ENCODE peak calls at places on chromosomes 3 and 15, in four cellular contexts. U is fibroblast of pulmonary artery, W is PC-3, J is activated B cell treated with CpG ODN at 0.5 μM for 24 hours. Y is an unnamed sample.
A peak's percentile ranks its signal among the peaks of the same experiment; 100 is the strongest.

GRCh38 chr3:123552095-123552714 is 32.6 kb downstream of the HACD2 start:
- DNase-seq in U (peak; percentile 35), W (peak; percentile 63), J (no peak), Y (no peak)

GRCh38 chr3:47314056-47314764 is 31.5 kb downstream of the KLHL18 start:
- DNase-seq in U (no peak), W (no peak), J (no peak), Y (no peak)

GRCh38 chr3:182909318-182910040 is 70.9 kb downstream of the DCUN1D1 start:
- DNase-seq in U (peak; percentile 42), W (peak; percentile 38), J (no peak), Y (no peak)

GRCh38 chr3:126811530-126811929 is 107.5 kb downstream of the CHCHD6 start:
- DNase-seq in U (peak; percentile 27), W (peak; percentile 38), J (no peak), Y (no peak)

GRCh38 chr3:98587654-98588532 is 5.5 kb downstream of the CPOX start:
- DNase-seq in U (peak; percentile 28), W (peak; percentile 36), J (no peak), Y (no peak)

GRCh38 chr3:180040966-180041365 is 4.2 kb upstream of the PEX5L start:
- DNase-seq in U (no peak), W (peak; percentile 18), J (no peak), Y (no peak)

GRCh38 chr3:76131396-76132153 is 346.2 kb upstream of the ZNF717 start:
- DNase-seq in U (peak; percentile 3), W (peak; percentile 84), J (no peak), Y (no peak)

GRCh38 chr3:54032598-54032997 is 89.8 kb upstream of the CACNA2D3 start:
- DNase-seq in U (no peak), W (no peak), J (no peak), Y (no peak)

GRCh38 chr15:48486228-48486627 is 155.0 kb downstream of the DUT start:
- DNase-seq in U (no peak), W (no peak), J (no peak), Y (no peak)

GRCh38 chr3:179768080-179768479 is 115.2 kb downstream of the USP13 start:
- DNase-seq in U (peak; percentile 68), W (peak; percentile 90), J (no peak), Y (no peak)

GRCh38 chr15:86911022-86911421 is 831.4 kb downstream of the AGBL1 start:
- DNase-seq in U (no peak), W (no peak), J (no peak), Y (no peak)

GRCh38 chr3:37810788-37811187 is 50.9 kb upstream of the CTDSPL start:
- DNase-seq in U (no peak), W (no peak), J (no peak), Y (no peak)

GRCh38 chr15:101499863-101500713 is 10.6 kb upstream of the PCSK6 start:
- DNase-seq in U (no peak), W (peak; percentile 18), J (no peak), Y (peak; percentile 69)

GRCh38 chr3:128922804-128923459 is 43.5 kb downstream of the ACAD9 start:
- DNase-seq in U (no peak), W (no peak), J (no peak), Y (no peak)

GRCh38 chr3:139772539-139773500 is 95.0 kb upstream of the NMNAT3 start:
- DNase-seq in U (peak; percentile 54), W (peak; percentile 47), J (no peak), Y (no peak)
- TF ChIP-seq CTCF in U (no peak), W (no peak), J (no peak), Y (no peak)

DNA sequence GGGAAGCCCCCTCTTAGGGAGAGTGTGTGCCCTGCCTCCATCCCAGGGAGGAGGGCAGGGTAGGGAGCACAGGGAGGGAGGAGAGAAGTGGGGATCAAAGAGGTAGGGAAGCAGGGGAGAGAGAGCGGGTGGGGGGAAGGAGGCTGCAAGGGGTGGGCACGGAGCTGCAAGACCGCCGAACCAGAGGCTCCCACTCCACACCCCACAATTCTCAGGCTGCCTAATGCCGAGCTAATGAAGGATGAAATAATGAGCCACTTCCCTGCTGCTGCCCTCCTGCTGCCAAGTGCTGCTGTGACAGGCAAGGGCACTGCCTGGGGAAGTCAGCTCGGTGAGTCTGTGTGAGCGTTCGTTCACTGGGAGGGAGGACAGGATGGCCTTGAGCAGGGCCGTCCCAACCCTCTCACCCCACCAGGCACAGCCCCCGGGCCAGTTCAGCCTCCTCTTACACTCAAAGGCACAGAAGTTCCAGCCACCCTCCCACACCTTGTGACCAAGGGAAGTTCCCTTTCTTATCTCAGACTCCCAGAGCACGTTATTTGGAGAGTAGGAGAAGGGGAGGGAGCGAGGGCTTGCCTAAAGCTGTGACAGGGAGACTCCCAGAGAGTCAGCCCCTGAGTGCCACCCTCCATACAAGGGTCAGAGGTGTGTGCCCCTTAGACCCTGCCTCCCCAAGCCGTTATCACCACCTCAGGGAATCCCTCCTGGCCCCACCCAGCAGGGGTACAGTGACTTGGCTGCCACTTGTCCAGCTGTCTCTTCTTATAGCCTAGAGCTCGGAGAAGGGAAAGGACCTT is 12.4 kb downstream of the GLYCTK start:
- DNase-seq in U (peak; percentile 48), W (peak; percentile 23), J (no peak), Y (no peak)
- TF ChIP-seq CTCF in U (peak; percentile 36), W (peak; percentile 9), J (no peak), Y (peak; percentile 7)

DNA sequence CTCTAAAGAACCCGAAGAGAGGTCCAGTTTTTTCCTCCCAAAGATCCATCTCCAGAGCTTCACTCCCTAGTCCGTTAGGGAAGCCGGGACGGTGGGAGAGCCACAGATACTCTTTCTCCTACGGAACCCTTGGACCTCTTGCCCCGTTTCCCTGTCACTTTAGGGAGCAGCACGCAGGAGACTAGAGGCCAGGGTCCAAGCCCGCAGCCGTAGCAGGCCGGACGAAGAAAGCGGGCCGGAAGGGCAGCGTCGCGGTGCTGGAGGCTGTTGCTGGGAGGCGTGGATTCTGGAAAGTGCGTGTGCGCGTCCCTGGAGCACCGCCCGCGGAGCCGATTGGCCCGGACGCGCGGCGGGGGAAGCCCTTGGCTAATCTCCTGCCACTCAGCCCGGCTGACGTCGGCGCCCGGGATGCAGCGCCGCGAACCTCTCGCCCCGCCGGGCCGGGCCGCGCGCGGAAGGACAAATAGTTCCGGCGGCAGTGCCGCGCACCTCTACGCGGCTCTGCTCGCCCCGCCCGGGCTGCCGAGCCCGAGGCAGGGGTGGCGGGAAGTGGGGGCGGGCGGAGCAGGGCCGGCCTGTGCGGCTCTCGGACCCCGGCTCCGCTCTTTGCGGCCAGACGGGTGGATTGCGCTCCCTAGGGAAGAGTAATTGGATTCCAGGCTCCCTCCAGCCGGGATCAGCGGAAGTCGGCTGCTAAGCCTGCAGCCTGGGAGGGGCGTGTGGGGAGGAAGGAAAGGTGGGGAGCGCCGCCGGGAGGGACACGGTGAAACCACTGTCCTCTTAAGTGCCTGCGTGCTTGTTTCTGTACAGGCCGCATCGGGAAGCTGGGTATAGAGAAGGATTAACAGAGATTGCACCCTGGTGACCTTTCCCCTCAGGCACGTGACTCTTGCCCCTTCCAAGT is 31.3 kb upstream of the TCF12 start:
- DNase-seq in U (peak; percentile 98), W (peak; percentile 90), J (peak; percentile 81), Y (peak; percentile 87)
- TF ChIP-seq CTCF in U (no peak), W (no peak), J (no peak), Y (no peak)

DNA sequence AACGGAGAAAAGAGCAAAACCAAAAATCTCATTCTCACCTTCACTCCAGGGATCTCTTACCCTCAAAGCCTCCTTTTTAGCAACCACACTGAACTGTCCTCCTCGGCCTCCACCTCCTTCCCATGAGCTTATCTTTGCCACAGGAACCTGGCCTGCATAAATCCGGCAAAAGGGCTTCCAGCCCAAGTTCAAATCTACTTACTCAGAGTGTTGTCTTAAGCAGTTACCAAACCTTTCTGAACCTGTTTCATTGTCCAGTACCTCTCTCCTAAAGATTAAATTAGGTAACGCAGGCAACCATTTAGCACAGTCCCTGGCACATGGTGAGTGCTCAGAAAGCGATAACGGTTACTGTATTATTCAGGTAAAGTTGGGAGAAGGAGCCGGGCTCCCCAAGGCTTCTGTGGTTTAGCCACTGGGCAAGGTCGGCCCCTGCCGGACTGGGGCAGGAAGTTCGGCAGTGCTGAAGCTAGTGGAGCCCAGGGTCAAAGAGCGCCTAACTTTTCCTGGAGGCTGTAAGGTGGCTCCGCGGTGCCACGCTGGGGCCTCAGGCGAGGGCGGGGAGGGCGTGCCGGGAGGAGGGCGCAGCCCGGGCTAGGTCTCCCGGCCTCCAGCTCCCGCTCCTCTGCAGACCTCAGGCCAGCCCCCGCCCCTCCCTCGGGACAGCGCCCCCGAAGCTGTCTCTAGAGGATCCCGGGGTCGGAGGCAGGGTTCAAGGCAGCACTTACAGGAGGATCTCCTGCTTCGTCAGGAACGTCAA is 620 bp downstream of the CIB1 start:
- DNase-seq in U (peak; percentile 29), W (peak; percentile 60), J (no peak), Y (peak; percentile 70)
- TF ChIP-seq CTCF in U (peak; percentile 44), W (peak; percentile 45), J (no peak), Y (peak; percentile 62)

GRCh38 chr15:77944002-77944867 is 133.3 kb downstream of the TBC1D2B start:
- DNase-seq in U (peak; percentile 77), W (peak; percentile 32), J (no peak), Y (peak; percentile 7)
- TF ChIP-seq CTCF in U (no peak), W (no peak), J (no peak), Y (no peak)

GRCh38 chr3:40237892-40238571 is 71.5 kb upstream of the EIF1B start:
- DNase-seq in U (peak; percentile 22), W (peak; percentile 18), J (no peak), Y (no peak)
- TF ChIP-seq CTCF in U (peak; percentile 33), W (peak; percentile 36), J (no peak), Y (peak; percentile 10)

Y was measured in LNCaP clone FGC.